ENCODE peak calls at places on chromosomes 11 and 22, in ten cellular contexts. D is choroid plexus epithelial cell; G is activated naive CD4-positive, alpha-beta T cell treated with anti-CD3 and anti-CD28 coated beads, Interleukin-2, amount 50 U/mL, for 72 hours; Y is astrocyte of the spinal cord; W is H9; V is cardiac fibroblast; J is cardiac muscle cell; Q is activated CD4-positive, alpha-beta T cell treated with anti-CD3 and anti-CD28 coated beads, Interleukin-2, amount 50 U/mL, for 4 hours; K is NCI-H2171 treated with DMSO at 0.1 percent for 48 hours; I is EH. A is an unnamed sample.

GRCh38 chr11:99418927-99419707 is 398.4 kb downstream of the CNTN5 start:
- DNase-seq in I (no peak), G (no peak), Y (peak), V (peak), W (no peak), K (peak), D (peak), J (no peak), Q (no peak), A (no peak)

GRCh38 chr11:636511-637332 is at the start of gene DRD4:
- DNase-seq in K (no peak), D (peak), Q (no peak), I (peak), J (peak), Y (no peak), V (peak), W (peak), G (no peak), A (no peak)

GRCh38 chr11:62708423-62709261 is 1.2 kb downstream of the GNG3 start:
- DNase-seq in Q (peak), I (no peak), K (no peak), Y (no peak), D (no peak), W (peak), J (no peak), G (peak), V (no peak), A (peak)

GRCh38 chr11:134398644-134399292 is 13.3 kb downstream of the B3GAT1 start:
- DNase-seq in I (no peak), G (no peak), Y (no peak), W (no peak), D (no peak), J (no peak), V (no peak), Q (no peak), K (no peak), A (no peak)

GRCh38 chr22:22943521-22944267 is 56.1 kb downstream of the IGLL5 start:
- DNase-seq in I (no peak), Q (no peak), G (no peak), D (no peak), W (peak), Y (no peak), J (no peak), K (no peak), V (no peak), A (no peak)

GRCh38 chr11:83863272-83863671 is 577.1 kb upstream of the CCDC90B start:
- DNase-seq in Q (no peak), W (no peak), V (no peak), Y (no peak), D (no peak), I (no peak), J (no peak), G (no peak), K (no peak), A (no peak)

GRCh38 chr11:613369-613968 is 2.3 kb downstream of the IRF7 start:
- DNase-seq in Y (no peak), W (peak), D (peak), G (no peak), V (peak), Q (peak), K (peak), J (peak), I (peak), A (peak)

GRCh38 chr11:36011574-36011973 is 67.7 kb downstream of the LDLRAD3 start:
- DNase-seq in G (no peak), I (no peak), V (no peak), D (no peak), Y (no peak), K (no peak), W (no peak), J (no peak), Q (no peak), A (no peak)

GRCh38 chr11:128629516-128630106 is 42.3 kb upstream of the ETS1 start:
- DNase-seq in K (no peak), G (no peak), V (no peak), I (no peak), W (no peak), D (no peak), Q (no peak), Y (no peak), J (no peak), A (no peak)